ENCODE peak calls at places on chromosomes 4 and X, in six cellular contexts. N is K562, P is H1, Z is GM12891, W is HepG2, X is GM12878. B is an unnamed sample.

GRCh38 chr4:16270654-16271328 is 44.5 kb upstream of the TAPT1 start:
- DNase-seq in X (no peak), P (peak), W (peak), Z (no peak), N (no peak), B (no peak)

GRCh38 chr4:113683143-113683542 is 78.4 kb downstream of the CAMK2D start:
- DNase-seq in N (no peak), Z (peak), W (no peak), P (no peak), X (peak), B (peak)

GRCh38 chr4:20251796-20252655 is at the start of gene SLIT2:
- DNase-seq in X (no peak), W (peak), P (peak), Z (peak), N (peak), B (peak)

GRCh38 chrX:10988653-10989052 is 122.5 kb upstream of the HCCS start:
- DNase-seq in X (no peak), P (no peak), Z (no peak), W (no peak), N (no peak), B (no peak)

GRCh38 chr4:177225605-177226004 is 84.1 kb upstream of the NEIL3 start:
- DNase-seq in P (no peak), N (no peak), X (no peak), Z (no peak), W (no peak), B (no peak)

GRCh38 chr4:73864365-73864764 is 4.8 kb upstream of the CXCL1 start:
- DNase-seq in P (no peak), X (no peak), W (peak), Z (no peak), N (no peak), B (no peak)

GRCh38 chr4:37816719-37817118 is 9.8 kb upstream of the PGM2 start:
- DNase-seq in N (no peak), Z (no peak), X (no peak), P (no peak), W (no peak), B (no peak)

GRCh38 chrX:104566921-104567501 is 1.0 kb downstream of the IL1RAPL2 start:
- DNase-seq in W (no peak), P (peak), N (no peak), Z (no peak), X (no peak), B (no peak)

GRCh38 chr4:186622788-186623464 is 67.6 kb upstream of the MTNR1A start:
- DNase-seq in P (no peak), N (no peak), Z (no peak), W (no peak), X (no peak), B (no peak)

GRCh38 chr4:121252224-121252806 is 88.2 kb upstream of the TNIP3 start:
- DNase-seq in P (peak), Z (peak), W (peak), X (no peak), N (peak), B (no peak)

GRCh38 chr4:183348706-183349659 is 26.8 kb upstream of the CLDN24 start:
- DNase-seq in N (peak), P (no peak), W (no peak), Z (no peak), X (no peak), B (no peak)

GRCh38 chrX:114964374-114964773 is 53.0 kb downstream of the IL13RA2 start:
- DNase-seq in N (no peak), X (no peak), Z (no peak), W (no peak), P (no peak), B (no peak)

GRCh38 chrX:82134378-82134777 is 932.5 kb downstream of the SH3BGRL start:
- DNase-seq in X (no peak), N (no peak), P (no peak), Z (no peak), W (no peak), B (no peak)

GRCh38 chr4:139279723-139280620 is at the start of gene MGARP:
- DNase-seq in Z (no peak), X (no peak), N (no peak), P (peak), W (no peak), B (no peak)

GRCh38 chr4:126748736-126749135 is 884.0 kb upstream of the INTU start:
- DNase-seq in N (no peak), Z (no peak), P (no peak), X (no peak), W (no peak), B (no peak)

GRCh38 chrX:53190363-53190960 is 34.5 kb downstream of the KDM5C start:
- DNase-seq in X (no peak), P (peak), W (no peak), Z (no peak), N (peak), B (no peak)
- TF ChIP-seq POLR2AphosphoS5 in X (peak), P (peak), W (no peak), Z (peak), N (no peak), B (no peak)

GRCh38 chr4:83921124-83921523 is 385.2 kb downstream of the GPAT3 start:
- DNase-seq in X (no peak), N (no peak), W (no peak), Z (no peak), P (no peak), B (no peak)

GRCh38 chr4:83923341-83923740 is 387.4 kb downstream of the GPAT3 start:
- DNase-seq in P (no peak), N (no peak), Z (no peak), W (no peak), X (no peak), B (no peak)

GRCh38 chr4:83917572-83917971 is 381.7 kb downstream of the GPAT3 start:
- DNase-seq in X (no peak), W (peak), Z (no peak), P (no peak), N (peak), B (no peak)

DNA sequence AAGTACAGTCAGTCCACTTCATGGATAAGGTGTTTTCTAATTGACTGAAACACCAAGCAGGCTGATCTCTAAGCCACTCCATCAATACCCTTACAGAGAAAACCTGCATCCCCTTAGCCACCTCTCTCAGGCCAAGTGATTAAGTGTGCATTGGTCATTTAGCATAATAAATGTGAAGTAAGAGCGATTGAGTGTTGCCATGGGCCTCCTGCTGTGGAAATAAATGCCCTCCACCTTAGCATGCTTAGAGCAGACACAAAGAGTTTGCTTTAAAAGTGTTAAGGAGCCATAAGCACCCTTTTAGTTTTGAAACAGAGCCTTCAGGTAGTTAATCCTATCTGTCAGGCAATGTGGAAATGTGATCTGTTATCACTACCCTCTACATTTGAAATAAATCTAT is 386.5 kb downstream of the GPAT3 start:
- DNase-seq in P (no peak), Z (no peak), N (no peak), W (no peak), X (no peak), B (no peak)
- TF ChIP-seq POLR2A in P (no peak), Z (no peak), N (no peak), W (no peak), X (no peak), B (no peak)

GRCh38 chr4:168374772-168375523 is 56.4 kb upstream of the DDX60 start:
- DNase-seq in N (no peak), W (no peak), Z (no peak), X (no peak), P (no peak), B (no peak)
- TF ChIP-seq TAF1 in N (no peak), W (no peak), Z (no peak), X (no peak), P (no peak), B (no peak)

DNA sequence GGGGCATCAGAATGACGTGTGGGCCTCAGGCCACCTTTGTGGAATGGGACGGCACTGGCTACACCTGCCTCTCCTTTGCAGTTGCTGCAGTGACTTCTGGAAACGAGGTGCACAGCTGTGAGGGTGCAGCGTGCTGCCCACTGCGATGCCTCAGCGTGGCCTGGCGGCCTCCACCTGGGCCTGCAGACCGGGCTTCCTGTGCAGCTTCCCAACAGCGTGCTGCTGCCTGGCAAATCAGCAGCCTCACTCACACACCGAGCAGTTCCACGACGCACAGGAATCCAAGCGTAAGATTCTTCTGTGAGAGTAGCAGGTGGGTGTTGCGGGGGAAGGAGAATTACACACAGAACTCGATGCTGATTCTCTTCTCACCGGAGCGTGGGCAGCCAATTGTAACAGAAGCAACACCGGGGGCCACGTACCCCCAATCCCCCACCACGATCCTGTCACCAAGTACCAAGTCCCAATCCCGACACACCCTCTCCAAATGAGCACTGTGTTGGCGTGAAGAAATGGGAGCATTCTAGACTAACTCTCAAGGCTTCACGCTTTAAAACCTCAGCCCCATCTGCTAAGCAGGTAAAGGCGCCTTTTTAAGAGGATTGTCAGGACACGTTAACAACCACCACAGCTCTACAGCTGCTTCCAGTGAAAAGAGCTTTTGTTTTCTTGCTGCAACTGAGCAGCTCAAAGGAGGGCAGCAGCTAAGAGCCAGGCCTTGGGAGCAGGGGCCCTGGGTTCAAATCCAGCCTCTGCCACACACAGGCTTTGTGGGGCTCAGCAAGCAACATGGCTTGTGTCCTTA is 16.9 kb downstream of the WDR1 start:
- DNase-seq in N (no peak), W (no peak), Z (no peak), P (no peak), X (no peak), B (no peak)
- TF ChIP-seq POLR2AphosphoS5 in N (no peak), W (no peak), Z (peak), P (peak), X (peak), B (no peak)

DNA sequence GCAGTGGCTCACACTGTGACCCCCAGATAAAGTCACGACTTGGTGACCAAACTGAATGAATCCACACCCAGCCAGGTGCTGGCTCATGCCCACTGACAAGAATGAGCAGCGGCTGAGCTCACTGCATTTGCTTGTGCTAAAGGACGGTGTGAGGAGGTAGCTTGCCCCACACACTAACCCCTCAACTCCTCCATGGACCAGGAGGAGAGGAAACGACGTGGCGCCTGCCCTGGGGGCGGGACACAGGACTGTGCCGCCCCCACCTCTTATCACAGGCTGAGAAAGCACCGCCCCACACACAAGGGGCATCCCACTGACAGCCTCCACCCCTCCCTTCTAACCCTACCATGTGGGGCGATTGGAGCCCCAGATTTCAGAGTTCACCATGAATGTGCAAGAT is 43.0 kb downstream of the ZFYVE28 start:
- DNase-seq in P (no peak), N (peak), X (no peak), Z (no peak), W (no peak), B (no peak)
- TF ChIP-seq POLR2A in P (no peak), N (peak), X (no peak), Z (no peak), W (no peak), B (no peak)

GRCh38 chrX:333611-334311 is 15.2 kb upstream of the GTPBP6 start:
- DNase-seq in W (no peak), P (no peak), N (no peak), X (no peak), Z (no peak), B (no peak)

GRCh38 chrX:334331-334891 is 15.8 kb upstream of the GTPBP6 start:
- DNase-seq in X (no peak), P (no peak), Z (no peak), W (no peak), N (no peak), B (no peak)

GRCh38 chrX:331772-332495 is 13.3 kb upstream of the GTPBP6 start:
- DNase-seq in N (no peak), Z (no peak), X (no peak), W (no peak), P (no peak), B (no peak)

GRCh38 chrX:332496-332860 is 13.9 kb upstream of the GTPBP6 start:
- DNase-seq in W (no peak), N (no peak), P (no peak), X (no peak), Z (no peak), B (no peak)

DNA sequence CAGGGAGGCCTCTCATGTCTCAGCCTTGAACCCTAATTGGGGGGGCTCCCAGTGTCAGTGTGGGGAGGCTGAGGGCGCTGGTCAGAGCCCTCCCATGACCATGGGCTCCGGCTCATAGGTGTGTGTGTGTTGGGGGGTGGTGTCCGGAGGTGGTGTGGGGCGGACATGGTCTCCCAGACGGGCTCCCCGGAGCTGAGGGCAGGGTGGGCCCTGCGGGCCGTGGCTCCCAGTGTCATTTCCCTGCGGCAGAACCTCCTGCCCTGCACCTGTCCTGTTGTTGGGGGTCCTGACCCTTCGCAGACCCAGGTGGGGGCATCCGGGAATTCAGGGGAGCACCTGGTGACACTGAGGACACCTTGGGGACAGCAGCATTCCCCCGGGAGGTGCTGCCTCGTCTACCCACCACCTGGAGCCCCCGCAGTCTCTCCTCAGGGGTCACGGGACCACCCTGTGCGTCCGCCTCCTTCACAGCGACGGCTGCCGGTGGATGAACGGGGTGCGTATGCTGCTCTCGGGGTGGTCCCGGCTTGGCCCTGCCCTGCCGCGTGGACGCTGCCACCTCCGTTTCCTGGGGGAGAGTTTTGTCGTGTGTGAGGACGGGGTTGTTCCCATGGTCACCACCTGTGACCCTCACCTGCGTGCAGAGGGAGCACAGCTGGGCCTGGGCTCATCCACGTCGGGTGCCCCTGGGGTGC is 14.5 kb upstream of the GTPBP6 start:
- DNase-seq in Z (no peak), W (no peak), N (no peak), X (no peak), P (no peak), B (no peak)
- TF ChIP-seq TAF1 in Z (no peak), W (no peak), N (no peak), X (no peak), P (no peak), B (no peak)